ENCODE peak calls at places on chromosomes 12 and 14, in seven cellular contexts. I is fibroblast of lung; C is Panc1; V is adipocyte; S is tibial artery; G is transverse colon; M is CD4-positive, alpha-beta memory T cell. Q is an unnamed sample.

GRCh38 chr14:22448905-22449611 is 140.0 kb downstream of the DAD1 start:
- DNase-seq in M (no peak), S (peak; percentile 49), I (no peak), G (no peak), C (no peak), V (peak; percentile 11), Q (no peak)

GRCh38 chr12:2460051-2460450 is 334.7 kb upstream of the FKBP4 start:
- DNase-seq in V (no peak), I (peak; percentile 13), C (no peak), S (no peak), G (no peak), M (no peak), Q (no peak)

GRCh38 chr12:123937707-123938600 is 34.7 kb downstream of the CCDC92 start:
- DNase-seq in G (no peak), S (no peak), I (peak; percentile 25), C (no peak), V (peak; percentile 39), M (peak; percentile 59), Q (no peak)

GRCh38 chr12:25677180-25677937 is 124.3 kb upstream of the LMNTD1 start:
- DNase-seq in V (no peak), I (peak; percentile 5), C (no peak), S (no peak), G (no peak), M (no peak), Q (no peak)

GRCh38 chr14:68649461-68650189 is 143.2 kb downstream of the ZFP36L1 start:
- DNase-seq in M (no peak), C (no peak), S (no peak), G (no peak), I (peak; percentile 72), V (no peak), Q (peak; percentile 61)

GRCh38 chr14:45249847-45250575 is 3.0 kb downstream of the MIS18BP1 start:
- DNase-seq in S (no peak), M (no peak), G (no peak), C (no peak), I (peak; percentile 87), V (peak; percentile 75), Q (no peak)

GRCh38 chr12:131735863-131736806 is 25.2 kb downstream of the SFSWAP start:
- DNase-seq in I (no peak), G (no peak), V (peak; percentile 4), M (no peak), C (no peak), S (no peak), Q (no peak)

GRCh38 chr12:4379410-4379809 is at the start of gene FGF23:
- DNase-seq in I (peak; percentile 9), G (no peak), M (no peak), S (no peak), C (no peak), V (no peak), Q (peak; percentile 26)

GRCh38 chr12:27866382-27867101 is 86.5 kb upstream of the MANSC4 start:
- DNase-seq in G (no peak), M (no peak), C (no peak), I (peak; percentile 70), S (no peak), V (peak; percentile 59), Q (no peak)

DNA sequence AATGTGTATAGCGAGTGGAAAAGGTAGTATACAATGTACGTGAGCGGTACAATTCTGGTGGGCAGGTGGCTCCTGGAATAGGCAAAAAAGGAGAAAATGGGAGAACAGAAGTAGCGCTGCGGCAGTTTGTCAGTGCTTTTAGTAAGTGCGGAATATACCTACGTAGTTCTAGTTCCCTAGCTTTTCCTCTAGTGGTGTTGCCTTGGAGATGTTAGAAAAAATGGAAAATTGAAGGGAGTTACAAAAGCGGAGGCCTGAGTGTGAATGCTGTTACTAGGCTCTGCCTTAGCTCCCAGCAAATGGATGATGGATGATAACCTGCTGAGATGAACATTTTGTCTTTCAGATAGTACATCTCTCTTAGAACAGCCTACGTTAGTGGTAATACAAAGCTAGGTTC is 1.1 kb downstream of the TTC8 start:
- DNase-seq in S (no peak), C (no peak), G (no peak), I (peak; percentile 22), V (no peak), M (no peak), Q (no peak)
- H3K4me3 ChIP-seq in S (peak overlapping the region; percentile 63), C (peak overlapping the region; percentile 81), G (no peak overlapping the region), I (peak overlapping the region; percentile 82), V (peak overlapping the region; percentile 87), M (no peak overlapping the region), Q (peak overlapping the region; percentile 73)

GRCh38 chr12:113528606-113529005 is 56.9 kb upstream of the LHX5 start:
- DNase-seq in I (no peak), V (no peak), M (no peak), G (no peak), S (no peak), C (no peak), Q (no peak)
- H3K27me3 ChIP-seq in I (no peaks in the 10 kb centered on the region), V (peaks cover 46% of the 10 kb centered on the region), M (no peaks in the 10 kb centered on the region), G (peaks cover 37% of the 10 kb centered on the region), S (peaks cover 56% of the 10 kb centered on the region), C (peaks cover 9% of the 10 kb centered on the region), Q (peaks cover 11% of the 10 kb centered on the region)

GRCh38 chr12:109915171-109916040 is 15.3 kb downstream of the TCHP start:
- DNase-seq in M (no peak), V (no peak), C (no peak), S (no peak), I (no peak), G (no peak), Q (no peak)

GRCh38 chr12:109910969-109911348 is 10.9 kb downstream of the TCHP start:
- DNase-seq in I (peak; percentile 18), G (no peak), C (no peak), S (no peak), M (no peak), V (no peak), Q (peak; percentile 58)

GRCh38 chr12:109914461-109914860 is 14.4 kb downstream of the TCHP start:
- DNase-seq in I (no peak), S (no peak), M (no peak), G (no peak), C (no peak), V (no peak), Q (no peak)

GRCh38 chr12:109912790-109913189 is 12.7 kb downstream of the TCHP start:
- DNase-seq in S (no peak), C (no peak), G (no peak), M (no peak), I (no peak), V (no peak), Q (no peak)

GRCh38 chr12:109910254-109910968 is 10.3 kb downstream of the TCHP start:
- DNase-seq in S (no peak), V (no peak), I (no peak), C (no peak), M (no peak), G (no peak), Q (no peak)
- H3K36me3 ChIP-seq in S (peaks cover 99% of the 10 kb centered on the region), V (peaks cover 81% of the 10 kb centered on the region), I (peaks cover 32% of the 10 kb centered on the region), C (peaks cover 5% of the 10 kb centered on the region), M (peaks cover 64% of the 10 kb centered on the region), G (peaks cover 35% of the 10 kb centered on the region), Q (peaks cover 38% of the 10 kb centered on the region)

DNA sequence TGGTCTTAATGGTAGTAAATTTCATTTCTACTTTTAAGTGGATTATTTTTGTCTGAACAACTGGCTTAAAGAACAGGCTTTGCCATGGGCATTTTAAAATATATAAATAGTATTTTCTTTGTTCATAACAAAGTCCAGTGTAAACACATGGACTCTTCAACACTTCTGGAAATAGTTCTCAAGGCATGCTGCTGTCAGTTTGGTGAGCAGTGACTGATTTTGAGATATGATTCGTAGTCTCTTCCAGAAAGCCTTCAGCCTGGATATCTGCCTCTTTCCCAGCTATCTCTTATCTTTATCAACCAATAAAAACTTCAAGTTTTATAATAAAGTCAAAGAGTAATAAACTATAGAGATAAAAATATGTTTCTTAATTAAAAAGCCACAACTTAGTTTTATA is 110.7 kb downstream of the NAV3 start:
- DNase-seq in M (no peak), S (no peak), C (no peak), V (peak; percentile 48), G (no peak), I (no peak), Q (no peak)
- H3K4me3 ChIP-seq in M (no peak overlapping the region), S (no peak overlapping the region), C (peak overlapping the region; percentile 10), V (peak overlapping the region; percentile 79), G (no peak overlapping the region), I (peak overlapping the region; percentile 57), Q (peak overlapping the region; percentile 29)

DNA sequence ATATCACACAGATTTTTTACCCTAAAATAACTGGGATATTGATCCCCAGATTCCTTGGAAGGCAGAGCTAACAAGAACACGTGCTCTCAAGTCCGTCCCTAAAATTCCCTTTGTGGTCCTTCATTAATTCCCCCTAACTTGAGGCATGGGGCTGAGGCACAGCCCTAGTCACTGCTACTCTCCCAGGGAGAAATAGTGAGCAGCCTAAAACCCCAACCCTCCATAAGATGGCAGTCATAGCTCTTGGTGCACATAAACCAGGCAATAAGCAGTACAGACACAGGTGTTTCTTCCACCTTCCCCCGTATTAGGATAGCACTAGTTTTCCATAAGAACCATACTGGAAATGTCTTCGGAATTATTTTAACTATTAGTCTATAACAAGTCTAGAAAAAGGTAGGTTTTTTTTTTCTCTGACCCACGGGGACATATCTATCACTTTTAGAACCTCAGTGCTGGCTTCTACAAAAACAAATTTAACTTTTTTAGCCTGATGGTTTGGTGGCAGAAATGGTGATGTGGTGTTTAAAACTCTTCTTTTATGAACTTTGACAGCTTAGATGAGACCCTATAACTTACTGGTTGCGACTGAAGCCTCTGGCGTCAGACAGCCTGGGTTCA is 3.1 kb upstream of the ARHGEF40 start:
- DNase-seq in M (peak; percentile 22), V (peak; percentile 30), C (no peak), S (no peak), G (no peak), I (no peak), Q (no peak)
- H3K27me3 ChIP-seq in M (peaks cover 41% of the 10 kb centered on the region), V (no peaks in the 10 kb centered on the region), C (peaks cover 2% of the 10 kb centered on the region), S (no peaks in the 10 kb centered on the region), G (no peaks in the 10 kb centered on the region), I (no peaks in the 10 kb centered on the region), Q (no peaks in the 10 kb centered on the region)

DNA sequence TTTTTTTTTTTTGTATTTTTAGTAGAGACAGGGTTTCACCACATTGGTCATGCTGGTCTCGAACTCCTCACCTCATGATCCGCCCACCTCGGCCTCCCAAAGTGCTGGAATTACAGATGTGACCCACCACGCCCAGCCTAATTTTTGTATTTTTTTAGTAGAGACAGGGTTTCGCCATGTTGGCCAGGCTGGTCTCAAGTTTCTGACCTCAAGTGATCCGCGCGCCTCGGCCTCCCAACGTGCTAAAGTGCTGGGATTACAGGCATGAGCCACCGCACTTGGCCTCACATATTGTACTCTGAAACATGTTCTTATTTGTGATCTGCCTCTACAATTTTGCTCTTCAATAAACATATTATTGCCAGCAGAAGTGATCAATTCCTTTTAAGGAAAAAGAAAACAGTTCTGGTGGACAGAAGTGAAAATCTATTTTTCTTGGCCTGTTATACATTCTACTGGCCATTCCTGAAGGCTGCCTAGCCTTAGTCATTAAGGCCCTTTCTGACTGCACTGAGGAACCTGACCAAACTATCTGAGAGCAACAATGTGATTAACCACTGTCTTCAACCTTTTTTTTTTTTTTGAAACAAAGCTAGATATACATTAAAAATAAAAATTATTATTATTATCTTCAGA is 36.1 kb downstream of the SNX6 start:
- DNase-seq in G (no peak), M (no peak), S (peak; percentile 25), V (peak; percentile 50), C (no peak), I (peak; percentile 88), Q (peak; percentile 34)
- H3K36me3 ChIP-seq in G (peaks cover 92% of the 10 kb centered on the region), M (peaks cover 63% of the 10 kb centered on the region), S (peaks cover 99% of the 10 kb centered on the region), V (peaks cover 89% of the 10 kb centered on the region), C (peaks cover 23% of the 10 kb centered on the region), I (peaks cover 6% of the 10 kb centered on the region), Q (peaks cover 23% of the 10 kb centered on the region)

Q was measured in MG63.